ENCODE peak calls at places on chromosome 14, in eight cellular contexts. J, S, Q, H, I, W, N and P are unnamed samples. For H3K4me1, the result is how much of the 10 kb centered on the place peaks cover.

GRCh38 chr14:61837336-61838229 is 75.4 kb downstream of the SNAPC1 start:
- DNase-seq in J (peak), S (peak), Q (peak), H (peak), I (peak), W (peak), N (peak), P (peak)

GRCh38 chr14:58637391-58638230 is at the start of gene DACT1:
- DNase-seq in J (peak), S (no peak), Q (peak), H (peak), I (no peak), W (no peak), N (no peak), P (peak)

GRCh38 chr14:23436327-23437141 is 1.1 kb upstream of the MYH7 start:
- DNase-seq in J (no peak), S (no peak), Q (no peak), H (no peak), I (no peak), W (no peak), N (no peak), P (peak)

GRCh38 chr14:20630340-20631022 is 11.0 kb downstream of the OR6S1 start:
- DNase-seq in J (no peak), S (no peak), Q (peak), H (no peak), I (no peak), W (no peak), N (no peak), P (no peak)

GRCh38 chr14:61516125-61516740 is 179.1 kb upstream of the HIF1A start:
- DNase-seq in J (no peak), S (no peak), Q (peak), H (no peak), I (no peak), W (no peak), N (no peak), P (no peak)

GRCh38 chr14:75274899-75275569 is 3.6 kb upstream of the FOS start:
- DNase-seq in J (peak), S (peak), Q (no peak), H (peak), I (no peak), W (peak), N (no peak), P (peak)

GRCh38 chr14:85317491-85318021 is 212.4 kb upstream of the FLRT2 start:
- DNase-seq in J (no peak), S (no peak), Q (no peak), H (no peak), I (no peak), W (no peak), N (no peak), P (no peak)

GRCh38 chr14:38074754-38075153 is 132.9 kb upstream of the SSTR1 start:
- DNase-seq in J (no peak), S (no peak), Q (no peak), H (no peak), I (peak), W (no peak), N (no peak), P (no peak)

GRCh38 chr14:74412753-74413152 is 13.3 kb downstream of the SYNDIG1L start:
- DNase-seq in J (no peak), S (no peak), Q (no peak), H (no peak), I (no peak), W (no peak), N (no peak), P (no peak)

GRCh38 chr14:81535399-81536124 is 1.9 kb upstream of the SEL1L start:
- DNase-seq in J (no peak), S (peak), Q (no peak), H (no peak), I (no peak), W (no peak), N (no peak), P (no peak)

GRCh38 chr14:74333909-74334308 is 14.4 kb upstream of the VRTN start:
- DNase-seq in J (no peak), S (no peak), Q (peak), H (no peak), I (no peak), W (no peak), N (no peak), P (no peak)

GRCh38 chr14:97634786-97635185 is 837.6 kb downstream of the VRK1 start:
- DNase-seq in J (no peak), S (no peak), Q (no peak), H (no peak), I (no peak), W (no peak), N (no peak), P (no peak)

GRCh38 chr14:69501362-69501964 is 16.9 kb downstream of the PLEKHD1 start:
- DNase-seq in J (no peak), S (no peak), Q (peak), H (peak), I (no peak), W (no peak), N (no peak), P (peak)

GRCh38 chr14:101715209-101716076 is 46.1 kb upstream of the PPP2R5C start:
- DNase-seq in J (peak), S (no peak), Q (no peak), H (no peak), I (no peak), W (no peak), N (no peak), P (no peak)

GRCh38 chr14:72781476-72782181 is 112.3 kb downstream of the DPF3 start:
- DNase-seq in J (no peak), S (no peak), Q (peak), H (no peak), I (no peak), W (no peak), N (no peak), P (no peak)

GRCh38 chr14:53209370-53209769 is 56.2 kb upstream of the DDHD1 start:
- DNase-seq in J (no peak), S (no peak), Q (peak), H (no peak), I (no peak), W (no peak), N (no peak), P (no peak)

GRCh38 chr14:24605435-24606190 is 3.9 kb downstream of the GZMH start:
- DNase-seq in J (no peak), S (no peak), Q (no peak), H (no peak), I (peak), W (peak), N (peak), P (peak)

GRCh38 chr14:36207500-36207899 is 31.0 kb upstream of the PTCSC3 start:
- DNase-seq in J (no peak), S (no peak), Q (peak), H (no peak), I (no peak), W (no peak), N (no peak), P (no peak)

GRCh38 chr14:103100281-103101121 is 6.0 kb downstream of the EXOC3L4 start:
- DNase-seq in J (no peak), S (no peak), Q (no peak), H (no peak), I (no peak), W (no peak), N (no peak), P (no peak)

GRCh38 chr14:77761205-77761931 is 412 bp upstream of the SNW1 start:
- DNase-seq in J (no peak), S (peak), Q (peak), H (no peak), I (no peak), W (no peak), N (no peak), P (peak)

GRCh38 chr14:96264850-96265249 is 8.8 kb downstream of the BDKRB1 start:
- DNase-seq in J (no peak), S (no peak), Q (peak), H (no peak), I (no peak), W (no peak), N (no peak), P (no peak)

GRCh38 chr14:60867503-60868172 is 113.2 kb downstream of the TRMT5 start:
- DNase-seq in J (no peak), S (no peak), Q (no peak), H (no peak), I (no peak), W (no peak), N (no peak), P (no peak)

GRCh38 chr14:102652194-102652593 is 59.7 kb downstream of the RCOR1 start:
- DNase-seq in J (no peak), S (no peak), Q (no peak), H (no peak), I (no peak), W (no peak), N (no peak), P (no peak)

GRCh38 chr14:96662116-96662901 is 134.9 kb upstream of the VRK1 start:
- DNase-seq in J (no peak), S (no peak), Q (no peak), H (no peak), I (no peak), W (no peak), N (no peak), P (no peak)

GRCh38 chr14:50559990-50560928 is at the start of gene ATL1:
- DNase-seq in J (peak), S (no peak), Q (peak), H (peak), I (no peak), W (no peak), N (peak), P (peak)

GRCh38 chr14:21063479-21063878 is 5.9 kb downstream of the RNASE8 start:
- DNase-seq in J (no peak), S (no peak), Q (peak), H (no peak), I (no peak), W (no peak), N (no peak), P (peak)

GRCh38 chr14:26598672-26599131 is 869 bp upstream of the NOVA1 start:
- DNase-seq in J (no peak), S (no peak), Q (no peak), H (no peak), I (no peak), W (no peak), N (no peak), P (no peak)

GRCh38 chr14:101767618-101768362 is 6.3 kb downstream of the PPP2R5C start:
- DNase-seq in J (no peak), S (no peak), Q (no peak), H (no peak), I (no peak), W (no peak), N (no peak), P (no peak)

GRCh38 chr14:73751157-73751691 is 37.0 kb upstream of the PNMA1 start:
- DNase-seq in J (no peak), S (no peak), Q (no peak), H (no peak), I (no peak), W (no peak), N (no peak), P (no peak)

GRCh38 chr14:93013368-93013719 is 90.4 kb downstream of the CHGA start:
- DNase-seq in J (no peak), S (no peak), Q (peak), H (no peak), I (no peak), W (no peak), N (no peak), P (no peak)

GRCh38 chr14:93014038-93015023 is 91.4 kb downstream of the CHGA start:
- DNase-seq in J (no peak), S (no peak), Q (no peak), H (no peak), I (no peak), W (no peak), N (no peak), P (no peak)

GRCh38 chr14:93016275-93016845 is 93.4 kb downstream of the CHGA start:
- DNase-seq in J (no peak), S (no peak), Q (no peak), H (no peak), I (no peak), W (no peak), N (no peak), P (peak)

GRCh38 chr14:93015505-93015904 is 92.6 kb downstream of the CHGA start:
- DNase-seq in J (no peak), S (no peak), Q (no peak), H (no peak), I (no peak), W (no peak), N (no peak), P (no peak)

GRCh38 chr14:93015039-93015438 is 92.1 kb downstream of the CHGA start:
- DNase-seq in J (no peak), S (no peak), Q (no peak), H (no peak), I (no peak), W (no peak), N (no peak), P (no peak)
- H3K27ac ChIP-seq in J (no peak), S (no peak), Q (no peak), H (no peak), I (no peak), W (no peak), N (no peak), P (no peak)

GRCh38 chr14:68144051-68144681 is 324.6 kb downstream of the RAD51B start:
- DNase-seq in J (peak), S (no peak), Q (peak), H (no peak), I (no peak), W (no peak), N (no peak), P (no peak)
- H3K4me1 ChIP-seq in J (under half), S (under half), Q (under half), H (under half), I (under half), W (under half), N (under half), P (under half)

DNA sequence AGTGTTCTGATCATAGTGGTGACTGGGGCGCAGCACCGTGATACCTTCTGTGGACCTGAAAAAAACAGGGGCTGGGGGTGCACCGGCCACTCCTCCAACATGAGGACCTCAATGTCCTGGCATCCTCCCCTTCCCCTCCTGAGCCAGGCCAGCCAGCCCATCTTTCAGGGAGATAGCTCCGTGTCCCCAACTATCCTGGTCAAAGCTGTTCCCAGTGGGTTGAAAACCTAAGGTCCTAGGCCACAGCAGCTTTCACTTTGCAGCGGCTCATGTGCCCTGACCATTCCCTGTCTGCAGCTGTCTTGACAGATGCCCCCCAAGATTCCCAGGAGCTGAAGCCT is 75.7 kb downstream of the BCL11B start:
- DNase-seq in J (no peak), S (no peak), Q (no peak), H (no peak), I (no peak), W (no peak), N (no peak), P (no peak)
- H3K4me3 ChIP-seq in J (no peak), S (no peak), Q (no peak), H (no peak), I (peak), W (peak), N (no peak), P (no peak)

DNA sequence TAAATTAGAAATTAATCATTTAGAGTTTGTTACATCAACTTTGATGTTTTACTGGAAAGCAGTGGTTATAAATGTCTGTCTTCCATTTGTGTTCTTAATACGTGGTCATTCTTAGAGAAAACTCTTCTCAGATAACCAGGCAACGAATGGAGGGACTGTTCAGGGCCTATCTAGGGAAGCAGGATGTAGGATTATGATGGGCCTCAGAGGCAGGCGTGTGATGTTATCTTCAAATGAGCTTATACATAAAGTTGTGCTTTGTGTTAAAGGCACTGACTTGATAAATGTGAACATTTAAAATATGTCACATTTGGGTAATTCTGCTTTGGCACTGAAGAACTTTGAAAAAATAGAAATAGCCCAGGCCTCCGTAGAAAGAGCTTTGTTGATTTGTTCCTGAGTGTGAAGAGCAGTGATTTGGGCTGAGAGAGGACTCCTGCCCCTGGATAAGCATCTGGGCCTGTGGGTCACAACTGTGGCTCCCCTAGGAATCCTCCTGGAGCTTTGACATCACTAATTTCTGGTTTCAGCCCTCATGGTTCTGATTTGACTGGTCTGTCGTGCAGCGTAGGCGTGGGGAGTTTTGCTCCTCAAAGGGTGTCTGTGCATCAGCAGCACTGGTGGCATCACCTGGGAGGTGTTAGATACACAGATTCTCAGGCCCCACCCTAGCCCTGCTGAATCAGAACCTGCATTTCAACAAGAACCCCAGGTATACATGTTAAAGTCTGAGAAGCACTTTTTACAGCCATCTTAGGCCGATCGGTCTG is 55.4 kb downstream of the SAMD4A start:
- DNase-seq in J (no peak), S (peak), Q (peak), H (no peak), I (no peak), W (no peak), N (no peak), P (no peak)
- H3K27ac ChIP-seq in J (no peak), S (peak), Q (no peak), H (no peak), I (no peak), W (no peak), N (no peak), P (no peak)

DNA sequence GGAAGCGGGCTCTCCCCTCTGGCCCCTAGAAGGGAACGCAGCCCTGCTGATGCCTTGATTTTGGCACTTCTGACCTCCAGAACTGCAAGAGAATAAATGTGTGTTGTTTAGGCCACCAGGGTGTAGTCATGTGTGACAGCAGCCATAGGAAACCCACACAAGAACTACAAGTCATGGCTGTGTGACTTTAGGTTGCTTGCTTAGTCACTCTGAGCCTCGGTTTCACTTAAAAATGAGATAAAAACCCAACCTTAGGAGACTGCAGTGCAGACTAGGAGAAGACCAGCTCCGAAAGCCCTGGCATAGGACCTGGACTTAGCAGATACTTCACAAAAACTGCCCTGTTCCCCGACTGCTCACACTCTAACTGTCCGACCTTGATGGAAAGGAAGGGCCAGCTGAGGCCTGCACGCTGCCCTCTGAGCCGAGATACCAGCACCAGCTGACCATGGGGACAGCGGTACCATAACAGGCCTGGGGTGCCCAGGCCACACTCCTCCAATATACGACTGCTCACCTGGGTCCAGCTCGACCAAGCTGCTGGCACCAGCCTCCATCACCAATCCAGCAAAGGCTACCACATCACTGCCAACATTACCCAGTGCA is 53.5 kb downstream of the CCDC85C start:
- DNase-seq in J (no peak), S (no peak), Q (no peak), H (no peak), I (no peak), W (no peak), N (no peak), P (no peak)
- H3K4me1 ChIP-seq in J (under half), S (under half), Q (under half), H (under half), I (under half), W (under half), N (under half), P (under half)

DNA sequence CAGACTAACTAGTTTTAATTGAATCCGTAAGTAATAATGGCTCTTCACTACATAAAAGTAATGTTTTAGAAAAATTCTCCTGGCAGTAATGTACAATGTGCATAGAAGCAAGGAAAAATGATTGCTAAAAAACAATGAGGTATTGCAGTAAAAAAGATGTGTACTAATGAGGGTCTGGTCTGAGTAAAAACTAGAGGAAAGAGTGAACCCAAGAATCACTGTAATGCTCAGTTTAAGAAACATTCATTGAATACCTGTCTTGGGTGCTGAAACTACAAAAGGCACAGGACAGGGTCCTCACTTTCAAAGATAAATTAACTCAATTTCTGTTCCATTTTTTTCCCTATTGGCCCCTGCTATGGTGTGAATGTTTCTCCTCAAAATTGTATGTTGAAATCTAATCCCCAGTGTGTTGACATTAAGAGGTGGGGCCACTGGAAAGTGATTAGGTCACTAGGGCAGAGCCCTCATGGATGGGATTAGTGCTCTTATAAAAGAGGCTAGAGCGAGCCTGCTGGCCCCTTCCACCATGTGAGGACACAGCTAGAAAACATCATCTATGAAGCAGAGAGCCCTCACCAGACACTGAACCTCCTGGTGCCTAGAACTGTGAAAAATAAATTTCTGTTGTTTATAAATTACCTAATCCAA is 51.6 kb downstream of the RPS6KA5 start:
- DNase-seq in J (no peak), S (no peak), Q (no peak), H (no peak), I (no peak), W (no peak), N (no peak), P (no peak)
- H3K4me3 ChIP-seq in J (no peak), S (peak), Q (no peak), H (no peak), I (no peak), W (no peak), N (no peak), P (no peak)

DNA sequence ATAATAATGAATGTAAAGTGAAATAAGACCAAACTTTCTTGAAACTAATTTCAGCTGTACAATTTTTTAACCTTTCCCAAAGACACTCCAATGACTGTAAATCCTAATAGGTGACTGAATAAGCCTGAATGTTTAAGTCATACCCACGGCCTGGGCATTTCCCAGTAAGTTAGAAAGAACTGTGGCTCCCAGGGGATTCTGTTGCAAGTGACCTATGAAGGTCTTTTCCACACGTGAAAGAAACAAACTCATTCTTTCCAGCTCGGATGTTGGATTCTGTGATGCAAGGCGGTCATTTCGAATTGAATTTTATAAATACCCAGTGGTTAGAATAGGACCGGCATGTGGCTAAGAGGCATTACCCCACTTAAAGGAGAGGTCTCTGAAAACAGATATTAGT is 1134.4 kb downstream of the GALC start:
- DNase-seq in J (no peak), S (no peak), Q (peak), H (no peak), I (no peak), W (no peak), N (no peak), P (no peak)
- H3K27ac ChIP-seq in J (no peak), S (no peak), Q (no peak), H (no peak), I (no peak), W (no peak), N (no peak), P (peak)

GRCh38 chr14:104634886-104635570 is 30.5 kb upstream of the TMEM179 start:
- DNase-seq in J (no peak), S (no peak), Q (no peak), H (no peak), I (no peak), W (no peak), N (no peak), P (no peak)
- H3K4me1 ChIP-seq in J (under half), S (under half), Q (under half), H (under half), I (under half), W (under half), N (under half), P (under half)

GRCh38 chr14:91309756-91310280 is 65.3 kb upstream of the GPR68 start:
- DNase-seq in J (no peak), S (no peak), Q (no peak), H (no peak), I (no peak), W (no peak), N (no peak), P (no peak)
- H3K4me3 ChIP-seq in J (no peak), S (no peak), Q (no peak), H (no peak), I (no peak), W (no peak), N (no peak), P (no peak)